ENCODE peak calls at places on chromosomes 6 and 20, in seven cellular contexts. R is HAP-1, B is mammary epithelial cell, Y is BE2C, O is body of pancreas, X is upper lobe of right lung, W is breast epithelium. D is an unnamed sample.

GRCh38 chr6:127069659-127070279 is 48.7 kb upstream of the RSPO3 start:
- DNase-seq in B (peak), Y (no peak), O (no peak), X (no peak), W (no peak), R (no peak), D (no peak)

GRCh38 chr20:37757550-37757949 is 63.7 kb downstream of the CTNNBL1 start:
- DNase-seq in W (no peak), X (no peak), B (peak), O (no peak), R (no peak), Y (peak), D (no peak)

GRCh38 chr20:37108676-37109075 is 12.9 kb upstream of the RBL1 start:
- DNase-seq in R (no peak), O (no peak), Y (no peak), X (no peak), W (no peak), B (peak), D (no peak)

GRCh38 chr6:89347825-89348224 is 4.7 kb downstream of the UBE2J1 start:
- DNase-seq in R (no peak), Y (no peak), B (no peak), O (peak), X (no peak), W (no peak), D (no peak)

GRCh38 chr20:32327087-32327681 is 30.9 kb upstream of the ASXL1 start:
- DNase-seq in Y (no peak), O (no peak), W (no peak), R (no peak), X (no peak), B (no peak), D (no peak)

GRCh38 chr6:17381429-17382147 is 11.8 kb upstream of the CAP2 start:
- DNase-seq in W (no peak), O (peak), R (no peak), B (no peak), Y (no peak), X (no peak), D (peak)

GRCh38 chr6:39790772-39791171 is 1.4 kb upstream of the DAAM2 start:
- DNase-seq in Y (no peak), B (no peak), X (no peak), R (no peak), W (no peak), O (peak), D (no peak)

GRCh38 chr6:151534576-151534975 is 40.8 kb downstream of the CCDC170 start:
- DNase-seq in B (no peak), O (no peak), W (no peak), X (no peak), Y (no peak), R (no peak), D (no peak)

GRCh38 chr20:36572701-36573102 is 695 bp upstream of the TGIF2 start:
- DNase-seq in W (no peak), Y (no peak), X (no peak), R (peak), B (peak), O (peak), D (no peak)

GRCh38 chr6:14283600-14284235 is 166.1 kb downstream of the CD83 start:
- DNase-seq in Y (no peak), X (no peak), R (no peak), B (no peak), W (no peak), O (no peak), D (no peak)

GRCh38 chr6:29561618-29562181 is 2.2 kb upstream of the UBD start:
- DNase-seq in R (no peak), X (no peak), B (no peak), W (no peak), Y (no peak), O (no peak), D (no peak)

DNA sequence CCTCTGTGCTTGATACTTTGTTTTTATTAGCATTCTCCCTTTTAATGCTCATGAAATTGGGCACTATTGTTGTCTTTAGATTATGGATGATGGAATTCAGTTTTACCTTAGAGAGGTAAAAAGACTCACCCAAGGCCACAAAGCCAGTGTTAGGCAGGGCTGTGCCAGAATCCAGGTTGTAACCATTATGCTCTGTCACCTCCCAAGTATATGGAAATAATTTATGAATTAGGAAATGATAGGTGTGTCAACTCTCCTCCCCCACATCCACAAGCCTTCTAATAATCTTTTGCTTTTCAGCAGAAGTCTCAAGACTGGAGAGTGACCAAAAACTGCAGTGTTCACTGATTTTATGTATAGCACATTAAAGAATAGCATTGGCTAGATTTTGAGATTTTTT is 13.0 kb downstream of the DCBLD1 start:
- DNase-seq in R (no peak), O (no peak), X (no peak), B (peak), Y (no peak), W (no peak), D (no peak)
- H3K4me3 ChIP-seq in R (no peak), O (no peak), X (no peak), B (no peak), Y (no peak), W (no peak), D (no peak)

DNA sequence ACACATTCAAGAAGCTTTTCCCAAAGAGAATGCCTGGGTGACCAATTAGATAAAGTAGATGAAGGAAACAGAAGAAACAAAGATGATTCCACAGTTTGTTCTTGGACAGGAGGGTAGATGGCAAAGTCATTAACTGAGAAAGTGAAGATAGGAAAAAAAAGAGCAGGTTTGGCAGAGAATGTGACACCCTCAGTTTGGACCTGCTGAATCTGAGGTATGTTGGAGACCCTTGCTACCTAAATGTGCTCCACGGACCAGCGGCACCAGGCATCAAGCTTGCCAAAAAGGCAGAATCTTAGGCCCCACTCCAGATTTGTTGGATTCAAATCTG is 49.7 kb downstream of the ARHGAP18 start:
- DNase-seq in B (no peak), Y (no peak), R (no peak), X (no peak), W (no peak), O (no peak), D (no peak)
- H3K4me3 ChIP-seq in B (peak), Y (no peak), R (no peak), X (peak), W (no peak), O (no peak), D (peak)

DNA sequence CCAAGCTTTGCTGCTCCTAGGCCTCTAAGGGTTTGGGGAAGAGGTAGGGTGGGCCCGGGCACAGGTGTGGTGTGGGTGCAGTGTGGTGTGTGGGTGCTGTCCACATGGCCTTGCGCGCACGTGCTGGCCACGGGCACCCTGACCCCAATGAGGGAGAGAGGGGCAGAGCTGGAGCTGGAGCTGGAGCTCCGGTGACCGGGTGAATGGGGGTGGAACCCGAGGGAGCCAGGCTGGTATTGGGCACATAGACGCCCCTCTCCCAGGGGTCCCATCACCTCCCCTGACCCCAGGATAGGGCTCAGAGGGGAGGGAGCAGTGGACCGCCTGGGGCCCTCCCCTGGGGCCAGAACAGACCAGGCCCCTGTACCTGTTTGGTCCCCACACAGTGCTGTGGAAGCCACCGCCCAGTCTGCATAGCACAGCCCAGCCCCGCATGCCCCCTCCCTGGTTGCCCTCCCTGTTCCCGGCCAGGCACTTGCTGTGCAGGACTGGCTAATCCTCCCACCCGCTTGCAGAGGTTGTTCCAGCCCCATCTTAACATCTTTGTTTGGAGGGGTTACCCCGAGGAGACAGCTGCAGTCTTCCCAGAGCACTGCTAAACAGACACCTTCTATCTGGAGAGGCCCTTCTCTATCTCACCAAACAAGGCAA is 984 bp downstream of the ADAM33 start:
- DNase-seq in B (no peak), W (no peak), X (no peak), R (no peak), O (no peak), Y (no peak), D (no peak)
- H3K4me3 ChIP-seq in B (no peak), W (peak), X (peak), R (no peak), O (no peak), Y (no peak), D (no peak)

GRCh38 chr6:50845499-50846108 is 26.9 kb downstream of the TFAP2B start:
- DNase-seq in R (no peak), W (no peak), Y (no peak), O (no peak), B (no peak), X (no peak), D (no peak)

GRCh38 chr6:50847890-50848594 is 29.4 kb downstream of the TFAP2B start:
- DNase-seq in O (no peak), Y (no peak), X (no peak), W (no peak), B (no peak), R (no peak), D (no peak)

GRCh38 chr6:50843842-50844241 is 25.2 kb downstream of the TFAP2B start:
- DNase-seq in Y (no peak), B (no peak), W (peak), R (no peak), O (no peak), X (no peak), D (no peak)

GRCh38 chr6:50846860-50847171 is 28.1 kb downstream of the TFAP2B start:
- DNase-seq in Y (no peak), B (no peak), O (no peak), R (no peak), W (no peak), X (no peak), D (no peak)

GRCh38 chr6:50846109-50846859 is 27.6 kb downstream of the TFAP2B start:
- DNase-seq in O (no peak), W (no peak), X (no peak), R (no peak), B (no peak), Y (no peak), D (no peak)
- H3K4me3 ChIP-seq in O (no peak), W (no peak), X (no peak), R (no peak), B (no peak), Y (no peak), D (no peak)

D was measured in SJSA1.